ENCODE peak calls at places on chromosomes 6 and 20, in ten cellular contexts. X is naive thymus-derived CD4-positive, alpha-beta T cell; J is activated naive CD8-positive, alpha-beta T cell treated with anti-CD3 and anti-CD28 coated beads, Interleukin-2, amount 10 ng/mL, durations not matched to agents 7 days and 5 days; P is RWPE1; M is AG04450; R is iris pigment epithelial cell; D is progenitor cell of endocrine pancreas; G is stimulated activated naive CD8-positive, alpha-beta T cell treated with anti-CD3 and anti-CD28 coated beads, Interleukin-15, amount 100 ng/mL, for 72 hours; K is activated naive CD4-positive, alpha-beta T cell treated with anti-CD3 and anti-CD28 coated beads for 36 hours; Z is choroid plexus epithelial cell. U is an unnamed sample.

GRCh38 chr20:17835240-17835940 is 133.2 kb downstream of the SNX5 start:
- DNase-seq in X (no peak), J (no peak), P (peak; percentile 84), M (no peak), R (peak; percentile 63), D (no peak), G (no peak), K (no peak), Z (peak; percentile 60), U (peak; percentile 94)

GRCh38 chr6:46932526-46932925 is 10.8 kb upstream of the ADGRF5 start:
- DNase-seq in X (no peak), J (no peak), P (no peak), M (no peak), R (no peak), D (no peak), G (no peak), K (no peak), Z (no peak), U (peak; percentile 55)

GRCh38 chr6:3778701-3779573 is 27.4 kb upstream of the PXDC1 start:
- DNase-seq in X (no peak), J (no peak), P (peak; percentile 79), M (no peak), R (no peak), D (no peak), G (no peak), K (no peak), Z (no peak), U (no peak)

GRCh38 chr6:89792881-89793280 is 26.7 kb downstream of the MDN1 start:
- DNase-seq in X (no peak), J (no peak), P (peak; percentile 8), M (no peak), R (peak; percentile 63), D (no peak), G (peak; percentile 5), K (peak; percentile 26), Z (peak; percentile 71), U (peak; percentile 22)

GRCh38 chr6:109483744-109484075 is 691 bp upstream of the ZBTB24 start:
- DNase-seq in X (no peak), J (no peak), P (no peak), M (no peak), R (peak; percentile 13), D (no peak), G (no peak), K (no peak), Z (peak; percentile 28), U (no peak)

GRCh38 chr20:51156796-51157119 is 133.9 kb upstream of the KCNG1 start:
- DNase-seq in X (no peak), J (no peak), P (no peak), M (no peak), R (no peak), D (no peak), G (no peak), K (no peak), Z (peak; percentile 36), U (no peak)

GRCh38 chr6:154653853-154654252 is 79.4 kb upstream of the SCAF8 start:
- DNase-seq in X (no peak), J (no peak), P (peak; percentile 52), M (no peak), R (peak; percentile 94), D (no peak), G (no peak), K (no peak), Z (peak; percentile 92), U (peak; percentile 82)

GRCh38 chr20:36543187-36544133 is 2.1 kb downstream of the MYL9 start:
- DNase-seq in X (no peak), J (no peak), P (no peak), M (no peak), R (peak; percentile 71), D (no peak), G (no peak), K (no peak), Z (peak; percentile 87), U (peak; percentile 86)

GRCh38 chr6:118761643-118762042 is 110.3 kb upstream of the CEP85L start:
- DNase-seq in X (no peak), J (no peak), P (no peak), M (no peak), R (no peak), D (no peak), G (no peak), K (no peak), Z (no peak), U (no peak)

GRCh38 chr6:156786652-156787051 is 9.5 kb downstream of the ARID1B start:
- DNase-seq in X (no peak), J (no peak), P (no peak), M (no peak), R (no peak), D (no peak), G (no peak), K (no peak), Z (no peak), U (no peak)

GRCh38 chr6:51045548-51045947 is 226.9 kb downstream of the TFAP2B start:
- DNase-seq in X (no peak), J (no peak), P (no peak), M (no peak), R (no peak), D (no peak), G (no peak), K (no peak), Z (no peak), U (no peak)

GRCh38 chr6:149450679-149451360 is 34.0 kb downstream of the ZC3H12D start:
- DNase-seq in X (no peak), J (peak; percentile 52), P (no peak), M (no peak), R (no peak), D (no peak), G (no peak), K (no peak), Z (no peak), U (peak; percentile 22)

GRCh38 chr20:43508106-43508505 is 609 bp downstream of the L3MBTL1 start:
- DNase-seq in X (no peak), J (no peak), P (no peak), M (no peak), R (no peak), D (no peak), G (no peak), K (peak; percentile 17), Z (no peak), U (peak; percentile 14)

GRCh38 chr20:50335105-50335504 is 144.5 kb downstream of the CEBPB start:
- DNase-seq in X (no peak), J (no peak), P (peak; percentile 85), M (no peak), R (peak; percentile 73), D (no peak), G (peak; percentile 15), K (peak; percentile 37), Z (peak; percentile 64), U (no peak)

GRCh38 chr20:31569163-31570020 is 35.7 kb upstream of the ID1 start:
- DNase-seq in X (peak; percentile 54), J (peak; percentile 76), P (no peak), M (no peak), R (no peak), D (peak; percentile 75), G (peak; percentile 68), K (peak; percentile 73), Z (peak; percentile 53), U (peak; percentile 64)

GRCh38 chr6:143348531-143348930 is 102.0 kb downstream of the ADAT2 start:
- DNase-seq in X (no peak), J (no peak), P (no peak), M (no peak), R (no peak), D (no peak), G (no peak), K (no peak), Z (no peak), U (peak; percentile 19)

GRCh38 chr6:160102399-160102798 is 19.2 kb upstream of the SLC22A1 start:
- DNase-seq in X (no peak), J (no peak), P (no peak), M (no peak), R (no peak), D (no peak), G (no peak), K (no peak), Z (no peak), U (no peak)

GRCh38 chr20:38471987-38472512 is 593 bp upstream of the RALGAPB start:
- DNase-seq in X (no peak), J (no peak), P (no peak), M (no peak), R (no peak), D (no peak), G (no peak), K (no peak), Z (no peak), U (no peak)

GRCh38 chr6:67689329-67689728 is 945.8 kb upstream of the ADGRB3 start:
- DNase-seq in X (no peak), J (no peak), P (no peak), M (no peak), R (no peak), D (no peak), G (no peak), K (no peak), Z (no peak), U (no peak)

GRCh38 chr6:158006331-158006730 is 24.7 kb downstream of the SYNJ2 start:
- DNase-seq in X (no peak), J (no peak), P (no peak), M (no peak), R (no peak), D (no peak), G (no peak), K (no peak), Z (no peak), U (no peak)

GRCh38 chr20:59403261-59403961 is 103.0 kb downstream of the EDN3 start:
- DNase-seq in X (peak; percentile 73), J (peak; percentile 89), P (peak; percentile 80), M (no peak), R (no peak), D (peak; percentile 89), G (peak; percentile 82), K (peak; percentile 72), Z (no peak), U (peak; percentile 16)

GRCh38 chr20:47809561-47809960 is 24.3 kb upstream of the SULF2 start:
- DNase-seq in X (no peak), J (no peak), P (peak; percentile 100), M (no peak), R (no peak), D (no peak), G (no peak), K (no peak), Z (no peak), U (peak; percentile 11)

GRCh38 chr20:32773214-32773613 is 11.0 kb downstream of the DNMT3B start:
- DNase-seq in X (no peak), J (no peak), P (no peak), M (no peak), R (no peak), D (no peak), G (no peak), K (no peak), Z (no peak), U (no peak)

GRCh38 chr6:7235712-7236311 is 77.2 kb downstream of the SSR1 start:
- DNase-seq in X (no peak), J (no peak), P (peak; percentile 14), M (no peak), R (no peak), D (no peak), G (no peak), K (no peak), Z (no peak), U (no peak)

GRCh38 chr6:34791164-34791841 is 580 bp upstream of the BLTP3A start:
- DNase-seq in X (no peak), J (no peak), P (no peak), M (no peak), R (no peak), D (peak; percentile 34), G (no peak), K (peak; percentile 53), Z (peak; percentile 28), U (peak; percentile 44)

GRCh38 chr20:52047811-52048302 is 143.7 kb downstream of the ZFP64 start:
- DNase-seq in X (peak; percentile 6), J (no peak), P (no peak), M (no peak), R (peak; percentile 90), D (no peak), G (peak; percentile 58), K (peak; percentile 33), Z (peak; percentile 70), U (no peak)

GRCh38 chr6:16174368-16175078 is 45.6 kb downstream of the MYLIP start:
- DNase-seq in X (no peak), J (no peak), P (no peak), M (no peak), R (no peak), D (no peak), G (no peak), K (no peak), Z (no peak), U (no peak)

GRCh38 chr6:49326337-49326736 is 136.7 kb downstream of the MMUT start:
- DNase-seq in X (no peak), J (no peak), P (peak; percentile 64), M (no peak), R (peak; percentile 89), D (no peak), G (no peak), K (no peak), Z (peak; percentile 87), U (peak; percentile 85)

U was measured in EL.